ENCODE peak calls at places on chromosomes 7 and 10, in nine cellular contexts. I is PC-3, D is psoas muscle, R is brain microvascular endothelial cell, V is left ventricle myocardium inferior, P is Panc1, E is breast epithelium, U is tibial artery, M is adrenal gland. H is an unnamed sample.

GRCh38 chr10:49119746-49120145 is 4.4 kb upstream of the VSTM4 start:
- DNase-seq in I (peak; percentile 17), D (no peak), R (peak; percentile 35), V (no peak), P (no peak), E (no peak), U (no peak), M (no peak), H (no peak)

GRCh38 chr7:111919690-111920179 is 286.5 kb downstream of the DOCK4 start:
- DNase-seq in I (peak; percentile 76), D (no peak), R (peak; percentile 45), V (no peak), P (no peak), E (no peak), U (no peak), M (no peak), H (no peak)

GRCh38 chr10:75379234-75379724 is 22.3 kb downstream of the ZNF503 start:
- DNase-seq in I (no peak), D (no peak), R (no peak), V (no peak), P (no peak), E (no peak), U (no peak), M (no peak), H (no peak)

GRCh38 chr10:86306628-86307278 is 59.8 kb downstream of the GRID1 start:
- DNase-seq in I (peak; percentile 24), D (no peak), R (peak; percentile 31), V (no peak), P (no peak), E (peak; percentile 33), U (peak; percentile 5), M (no peak), H (no peak)

GRCh38 chr10:124697443-124697836 is 46.7 kb downstream of the FAM53B start:
- DNase-seq in I (no peak), D (peak; percentile 36), R (no peak), V (no peak), P (no peak), E (no peak), U (no peak), M (no peak), H (no peak)

GRCh38 chr10:103145860-103146466 is 47.1 kb downstream of the NT5C2 start:
- DNase-seq in I (peak; percentile 52), D (peak; percentile 71), R (peak; percentile 88), V (peak; percentile 50), P (peak; percentile 42), E (no peak), U (peak; percentile 78), M (peak; percentile 96), H (no peak)

GRCh38 chr7:16811555-16811954 is 6.8 kb upstream of the AGR2 start:
- DNase-seq in I (peak; percentile 82), D (no peak), R (no peak), V (no peak), P (no peak), E (no peak), U (no peak), M (no peak), H (no peak)

GRCh38 chr10:20596911-20597310 is 300.2 kb downstream of the NEBL start:
- DNase-seq in I (no peak), D (no peak), R (peak; percentile 76), V (no peak), P (no peak), E (no peak), U (no peak), M (no peak), H (no peak)

GRCh38 chr7:95335093-95335492 is 10.8 kb upstream of the PON1 start:
- DNase-seq in I (peak; percentile 49), D (no peak), R (peak; percentile 76), V (no peak), P (no peak), E (no peak), U (no peak), M (no peak), H (no peak)

GRCh38 chr7:129298268-129298893 is 73.6 kb downstream of the AHCYL2 start:
- DNase-seq in I (peak; percentile 64), D (peak; percentile 61), R (peak; percentile 34), V (no peak), P (peak; percentile 53), E (no peak), U (no peak), M (peak; percentile 88), H (peak; percentile 19)

GRCh38 chr10:82564353-82565218 is 689.6 kb downstream of the NRG3 start:
- DNase-seq in I (no peak), D (no peak), R (no peak), V (no peak), P (no peak), E (no peak), U (no peak), M (no peak), H (no peak)

GRCh38 chr10:110382695-110383094 is 78.0 kb upstream of the SMNDC1 start:
- DNase-seq in I (no peak), D (no peak), R (no peak), V (no peak), P (no peak), E (no peak), U (no peak), M (no peak), H (no peak)

GRCh38 chr10:32985781-32986350 is 27.8 kb upstream of the ITGB1 start:
- DNase-seq in I (peak; percentile 95), D (no peak), R (peak; percentile 83), V (no peak), P (no peak), E (no peak), U (no peak), M (no peak), H (no peak)

DNA sequence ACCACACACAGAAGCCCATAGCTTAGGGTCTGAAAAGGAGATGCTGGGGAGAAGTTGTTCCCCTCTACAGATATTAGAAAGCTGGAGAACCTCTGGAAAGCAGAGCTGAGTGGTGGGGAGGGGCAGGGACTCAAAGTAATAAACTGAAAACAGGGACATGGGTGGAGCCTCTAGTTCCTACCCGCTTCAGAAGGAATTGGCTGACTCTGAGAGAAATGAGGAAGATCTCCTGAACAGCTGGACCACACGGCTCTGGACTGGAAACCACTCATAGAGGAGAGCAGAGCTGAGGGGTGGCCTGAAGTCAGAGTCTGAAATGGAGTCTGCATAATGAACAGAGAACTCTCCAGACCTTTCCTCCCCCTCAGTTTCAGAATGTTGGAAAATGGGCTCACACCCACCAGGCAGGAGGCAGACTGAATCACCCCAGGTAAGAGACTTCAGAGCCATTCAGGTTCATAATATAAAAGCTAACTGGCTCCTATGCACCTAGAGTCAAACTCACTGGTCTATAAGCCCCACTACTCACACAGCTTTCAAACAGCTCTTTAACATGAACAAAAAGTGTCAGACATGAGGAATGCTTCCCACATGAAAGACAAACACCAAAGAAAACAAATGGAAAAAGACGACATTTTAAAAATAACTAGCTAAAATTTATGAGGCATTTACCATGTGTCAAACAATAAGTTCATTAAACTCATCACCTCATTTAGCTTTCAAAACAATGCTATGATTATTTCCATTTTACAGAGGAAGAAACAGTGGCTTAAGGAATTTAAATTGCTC is 68.1 kb downstream of the RNF216 start:
- DNase-seq in I (no peak), D (no peak), R (no peak), V (no peak), P (no peak), E (no peak), U (no peak), M (no peak), H (no peak)
- H3K36me3 ChIP-seq in I (peaks cover 28% of the 10 kb centered on the region), D (peaks cover 7% of the 10 kb centered on the region), R (peaks cover 65% of the 10 kb centered on the region), V (peaks cover 95% of the 10 kb centered on the region), P (peaks cover 41% of the 10 kb centered on the region), E (peaks cover 6% of the 10 kb centered on the region), U (peaks cover 74% of the 10 kb centered on the region), M (peaks cover 81% of the 10 kb centered on the region), H (peaks cover 45% of the 10 kb centered on the region)

DNA sequence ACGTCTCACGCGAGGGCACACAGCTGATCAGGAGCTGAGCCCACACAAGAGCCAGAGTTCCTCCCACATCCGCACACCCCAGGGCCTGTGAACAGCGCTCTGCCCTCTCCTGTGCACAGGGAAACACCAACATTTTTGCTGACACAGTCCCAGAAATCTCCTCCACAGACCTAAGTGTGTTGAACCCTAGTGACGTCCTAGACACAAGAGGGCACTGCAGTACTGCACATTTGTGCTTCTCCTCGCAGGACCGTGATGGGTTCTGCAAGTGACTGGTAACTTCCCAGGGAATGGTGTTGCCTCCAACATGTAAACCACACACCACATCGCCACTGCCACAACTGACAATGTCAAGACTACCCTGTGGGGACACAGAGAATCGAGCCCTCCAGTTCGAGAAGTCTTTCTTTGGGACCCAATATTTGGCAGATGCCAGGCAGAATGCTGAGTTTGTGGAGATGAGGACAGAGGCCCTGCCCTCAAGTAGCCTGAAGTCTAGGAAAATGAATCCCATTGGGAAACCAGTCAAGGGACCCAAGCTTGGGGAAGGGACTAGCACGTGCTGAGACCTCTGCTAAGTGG is 170.3 kb downstream of the PAXIP1 start:
- DNase-seq in I (peak; percentile 25), D (no peak), R (no peak), V (no peak), P (no peak), E (no peak), U (no peak), M (no peak), H (no peak)
- TF ChIP-seq CTCF in I (peak; percentile 29), D (no peak), R (no peak), V (no peak), P (peak; percentile 60), E (no peak), U (no peak), M (peak; percentile 15), H (no peak)

GRCh38 chr7:98922392-98923107 is 44.2 kb downstream of the TRRAP start:
- DNase-seq in I (no peak), D (no peak), R (peak; percentile 57), V (no peak), P (no peak), E (no peak), U (peak; percentile 82), M (peak; percentile 45), H (no peak)
- H3K36me3 ChIP-seq in I (peaks cover 27% of the 10 kb centered on the region), D (peaks cover 7% of the 10 kb centered on the region), R (peaks cover 70% of the 10 kb centered on the region), V (peaks cover 100% of the 10 kb centered on the region), P (peaks cover 7% of the 10 kb centered on the region), E (peaks cover 6% of the 10 kb centered on the region), U (peaks cover 94% of the 10 kb centered on the region), M (peaks cover 90% of the 10 kb centered on the region), H (peaks cover 70% of the 10 kb centered on the region)

GRCh38 chr7:69757528-69757927 is 159.3 kb downstream of the AUTS2 start:
- DNase-seq in I (no peak), D (no peak), R (no peak), V (no peak), P (no peak), E (no peak), U (no peak), M (no peak), H (no peak)
- TF ChIP-seq CTCF in I (no peak), D (no peak), R (no peak), V (no peak), P (no peak), E (no peak), U (no peak), M (no peak), H (no peak)

GRCh38 chr10:93397020-93397419 is 85.1 kb downstream of the MYOF start:
- DNase-seq in I (no peak), D (no peak), R (no peak), V (no peak), P (no peak), E (no peak), U (no peak), M (no peak), H (no peak)
- H3K36me3 ChIP-seq in I (peaks cover 75% of the 10 kb centered on the region), D (no peaks in the 10 kb centered on the region), R (peaks cover 87% of the 10 kb centered on the region), V (no peaks in the 10 kb centered on the region), P (peaks cover 66% of the 10 kb centered on the region), E (no peaks in the 10 kb centered on the region), U (peaks cover 51% of the 10 kb centered on the region), M (peaks cover 10% of the 10 kb centered on the region), H (no peaks in the 10 kb centered on the region)